ENCODE peak calls at places on chromosome 16, in four cellular contexts. G, M, X and Z are unnamed samples. For H3K27me3, the result is how much of the 10 kb centered on the place peaks cover.

GRCh38 chr16:55302635-55303034 is 21.4 kb upstream of the IRX6 start:
- DNase-seq in G (no peak), M (no peak), X (no peak), Z (no peak)

GRCh38 chr16:70774261-70774660 is 26.7 kb downstream of the VAC14 start:
- DNase-seq in G (no peak), M (no peak), X (no peak), Z (no peak)

GRCh38 chr16:66205287-66206167 is 161.0 kb upstream of the CDH5 start:
- DNase-seq in G (no peak), M (no peak), X (no peak), Z (no peak)

GRCh38 chr16:89701425-89702406 is at the start of gene SPATA2L:
- DNase-seq in G (peak), M (peak), X (no peak), Z (peak)

GRCh38 chr16:58418601-58419000 is 26.3 kb downstream of the GINS3 start:
- DNase-seq in G (peak), M (no peak), X (no peak), Z (no peak)

GRCh38 chr16:73299349-73299748 is 251.4 kb upstream of the ZFHX3 start:
- DNase-seq in G (no peak), M (no peak), X (no peak), Z (no peak)

GRCh38 chr16:75254359-75254837 is 3.0 kb upstream of the BCAR1 start:
- DNase-seq in G (no peak), M (peak), X (no peak), Z (peak)

GRCh38 chr16:66480265-66481080 is 53.4 kb downstream of the BEAN1 start:
- DNase-seq in G (peak), M (no peak), X (no peak), Z (no peak)

GRCh38 chr16:52591441-52592215 is 44.7 kb upstream of the TOX3 start:
- DNase-seq in G (no peak), M (no peak), X (no peak), Z (no peak)

GRCh38 chr16:1908983-1909382 is 9.2 kb downstream of the HS3ST6 start:
- DNase-seq in G (no peak), M (no peak), X (no peak), Z (no peak)

GRCh38 chr16:55900616-55901393 is 25.6 kb upstream of the CES5A start:
- DNase-seq in G (no peak), M (no peak), X (no peak), Z (no peak)

GRCh38 chr16:66335704-66336329 is 30.7 kb upstream of the CDH5 start:
- DNase-seq in G (no peak), M (peak), X (no peak), Z (no peak)

GRCh38 chr16:81601601-81602251 is 157.1 kb downstream of the CMIP start:
- DNase-seq in G (no peak), M (no peak), X (no peak), Z (no peak)

GRCh38 chr16:81602377-81602776 is 157.8 kb downstream of the CMIP start:
- DNase-seq in G (no peak), M (no peak), X (no peak), Z (no peak)

GRCh38 chr16:81602792-81603191 is 158.2 kb downstream of the CMIP start:
- DNase-seq in G (no peak), M (no peak), X (no peak), Z (no peak)

GRCh38 chr16:81600275-81600674 is 155.7 kb downstream of the CMIP start:
- DNase-seq in G (peak), M (peak), X (no peak), Z (no peak)

GRCh38 chr16:81601008-81601428 is 156.4 kb downstream of the CMIP start:
- DNase-seq in G (peak), M (peak), X (no peak), Z (no peak)
- H3K27ac ChIP-seq in G (no peak), M (peak), X (no peak), Z (no peak)

DNA sequence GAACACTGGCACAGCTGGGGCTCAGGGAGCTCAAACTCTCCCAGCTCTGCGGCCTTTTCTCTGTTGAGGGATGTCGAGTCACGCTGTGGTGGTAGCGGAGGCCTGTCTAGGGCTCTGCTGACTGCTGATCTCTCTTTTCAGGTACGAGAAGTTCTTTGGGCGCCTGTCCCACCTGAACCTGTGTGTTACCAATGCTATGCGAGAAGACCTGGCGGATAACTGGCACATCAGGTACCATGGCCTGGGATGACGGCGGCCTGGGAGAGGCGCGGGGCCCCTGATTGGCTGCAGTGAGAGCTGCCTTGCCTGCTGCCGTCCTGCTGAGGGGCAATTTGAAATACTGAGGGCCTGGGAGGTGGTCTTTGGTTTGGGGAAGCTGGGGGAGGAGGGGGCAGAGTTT is 5.7 kb downstream of the ALG1 start:
- DNase-seq in G (no peak), M (no peak), X (no peak), Z (no peak)
- H3K27me3 ChIP-seq in G (under half), M (under half), X (under half), Z (under half)

DNA sequence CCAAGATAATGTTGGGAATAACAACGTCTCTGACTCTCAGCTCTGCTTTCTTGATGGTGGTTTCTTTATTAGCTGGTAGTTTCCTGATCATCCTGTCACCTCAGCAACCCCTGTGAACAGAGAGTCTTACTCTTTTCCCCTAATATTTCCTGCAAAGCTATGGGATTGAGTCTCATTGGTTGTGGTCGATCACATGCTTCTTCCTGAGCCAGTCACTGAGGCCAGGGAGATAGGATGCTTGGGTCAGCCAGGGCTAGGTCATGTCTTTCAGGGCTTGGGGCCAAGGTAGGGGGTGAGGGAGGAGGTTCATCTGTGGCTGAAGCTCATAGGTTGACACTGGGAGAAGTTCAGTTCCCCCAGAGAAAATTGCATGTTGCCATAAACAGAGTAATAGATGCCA is 114.3 kb downstream of the ABCC1 start:
- DNase-seq in G (no peak), M (no peak), X (no peak), Z (no peak)
- H3K27ac ChIP-seq in G (no peak), M (no peak), X (no peak), Z (no peak)

DNA sequence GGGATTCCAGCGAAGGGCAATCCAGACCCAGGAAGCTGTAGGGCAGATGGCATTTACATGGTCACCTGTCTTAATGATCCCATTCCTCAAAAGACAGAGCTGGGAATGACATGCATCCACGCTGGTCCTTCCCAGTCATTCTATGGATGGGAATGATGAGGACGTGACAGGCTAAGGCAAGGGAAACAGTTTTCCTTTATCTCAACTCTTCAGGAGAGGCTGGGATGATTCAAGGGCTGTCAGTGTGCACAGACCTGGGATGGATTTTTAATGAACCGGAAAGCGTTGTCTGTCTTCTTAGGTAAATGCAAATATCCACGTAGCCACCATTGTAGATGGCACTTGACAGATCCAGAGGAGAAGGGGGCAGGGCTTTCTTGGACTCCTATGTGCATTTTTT is 483.2 kb upstream of the EEF2KMT start:
- DNase-seq in G (no peak), M (no peak), X (no peak), Z (no peak)
- H3K27me3 ChIP-seq in G (half or more), M (under half), X (under half), Z (under half)

GRCh38 chr16:79564594-79565210 is 35.8 kb downstream of the MAF start:
- DNase-seq in G (no peak), M (peak), X (no peak), Z (no peak)
- H3K27ac ChIP-seq in G (no peak), M (peak), X (no peak), Z (no peak)

GRCh38 chr16:87602821-87603683 is 744 bp downstream of the JPH3 start:
- DNase-seq in G (no peak), M (no peak), X (no peak), Z (peak)

GRCh38 chr16:87601322-87602004 is 845 bp upstream of the JPH3 start:
- DNase-seq in G (no peak), M (no peak), X (no peak), Z (no peak)

GRCh38 chr16:87604572-87605135 is 2.3 kb downstream of the JPH3 start:
- DNase-seq in G (no peak), M (no peak), X (no peak), Z (no peak)

GRCh38 chr16:87602005-87602790 is at the start of gene JPH3:
- DNase-seq in G (no peak), M (peak), X (peak), Z (peak)

GRCh38 chr16:87603684-87604571 is 1.6 kb downstream of the JPH3 start:
- DNase-seq in G (no peak), M (no peak), X (no peak), Z (peak)
- H3K27me3 ChIP-seq in G (half or more), M (half or more), X (under half), Z (under half)

GRCh38 chr16:23521037-23521743 is 10.9 kb upstream of the GGA2 start:
- DNase-seq in G (no peak), M (no peak), X (no peak), Z (no peak)

GRCh38 chr16:23521965-23522364 is 11.7 kb upstream of the GGA2 start:
- DNase-seq in G (no peak), M (no peak), X (no peak), Z (no peak)

GRCh38 chr16:23518435-23518891 is 8.2 kb upstream of the GGA2 start:
- DNase-seq in G (no peak), M (no peak), X (no peak), Z (no peak)

GRCh38 chr16:23519282-23519681 is 9.0 kb upstream of the GGA2 start:
- DNase-seq in G (no peak), M (no peak), X (no peak), Z (no peak)

GRCh38 chr16:23520500-23520899 is 10.2 kb upstream of the GGA2 start:
- DNase-seq in G (no peak), M (no peak), X (no peak), Z (no peak)
- H3K27ac ChIP-seq in G (no peak), M (no peak), X (no peak), Z (no peak)

GRCh38 chr16:84396537-84397008 is 28.2 kb downstream of the ATP2C2 start:
- DNase-seq in G (peak), M (peak), X (no peak), Z (no peak)
- H3K27me3 ChIP-seq in G (under half), M (under half), X (under half), Z (under half)

DNA sequence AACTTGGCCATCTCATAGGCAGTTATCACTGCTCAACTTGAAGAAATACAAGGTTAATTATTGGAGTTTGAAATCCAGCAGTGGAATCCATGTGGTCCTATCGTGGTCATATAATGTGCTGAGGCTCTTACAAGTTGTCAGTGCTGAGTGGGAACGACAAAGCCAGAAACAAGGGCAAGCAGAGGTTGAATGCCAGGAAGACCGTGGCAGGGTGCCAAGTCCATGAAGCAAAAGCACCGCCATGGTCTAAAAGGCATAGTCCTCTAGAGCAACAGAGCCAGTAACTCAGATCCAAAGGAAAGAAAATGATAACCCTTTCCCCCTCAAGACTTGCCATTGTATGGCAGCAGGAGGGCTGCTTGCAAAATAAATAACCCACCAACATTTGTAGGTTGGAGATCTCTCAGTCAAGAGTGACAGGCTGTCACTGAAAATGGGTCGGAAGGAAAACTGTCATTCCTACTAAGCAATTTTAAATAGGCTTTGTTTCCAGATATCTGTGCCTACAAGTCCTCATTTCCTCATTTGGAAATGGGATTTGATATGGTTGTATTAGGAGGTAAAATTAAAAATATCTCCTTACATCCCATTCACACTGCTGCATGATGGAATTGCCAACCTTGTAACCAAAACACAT is 36.4 kb upstream of the HSBP1 start:
- DNase-seq in G (no peak), M (peak), X (no peak), Z (no peak)
- H3K27ac ChIP-seq in G (no peak), M (no peak), X (no peak), Z (no peak)

GRCh38 chr16:86288716-86289294 is 221.5 kb upstream of the FOXF1 start:
- DNase-seq in G (no peak), M (no peak), X (no peak), Z (no peak)

GRCh38 chr16:86291491-86291890 is 218.8 kb upstream of the FOXF1 start:
- DNase-seq in G (no peak), M (no peak), X (no peak), Z (no peak)

GRCh38 chr16:86289304-86289703 is 221.0 kb upstream of the FOXF1 start:
- DNase-seq in G (no peak), M (no peak), X (no peak), Z (no peak)

GRCh38 chr16:86287641-86288201 is 222.6 kb upstream of the FOXF1 start:
- DNase-seq in G (no peak), M (no peak), X (no peak), Z (no peak)

DNA sequence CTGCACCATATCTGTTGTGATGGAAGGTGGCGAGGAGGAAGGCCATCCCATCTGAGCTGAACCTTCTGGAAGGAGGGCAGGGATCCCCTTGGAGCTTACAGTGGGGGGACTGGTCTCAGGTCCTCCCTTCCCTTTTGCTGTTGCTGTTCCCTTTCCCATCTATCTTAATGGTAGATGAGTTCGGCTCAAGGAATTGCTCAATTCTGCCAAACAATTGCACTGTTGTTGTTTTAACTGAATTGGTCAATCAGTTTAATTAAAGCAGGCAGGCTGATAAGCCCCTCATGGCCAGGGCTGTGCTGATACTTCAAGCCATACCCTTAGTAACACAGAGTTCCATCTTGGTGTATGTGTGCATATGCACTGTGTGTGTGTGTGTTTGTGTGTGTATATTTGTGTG is 220.4 kb upstream of the FOXF1 start:
- DNase-seq in G (no peak), M (no peak), X (no peak), Z (no peak)
- H3K27me3 ChIP-seq in G (half or more), M (half or more), X (half or more), Z (under half)